ENCODE peak calls at places on chromosomes 3 and 15, in eight cellular contexts. L is mesendoderm; R is lower lobe of right lung; A is nucleus accumbens; O is head of caudate nucleus; B is C1 segment of cervical spinal cord; E is activated T-helper 9 cell treated with anti-CD3 and anti-CD28 coated beads, Interleukin-2, amount 50 U/mL, for 16 hours; S is NCI-H1105. V is an unnamed sample.
A peak's percentile ranks its signal among the peaks of the same experiment; 100 is the strongest.

GRCh38 chr3:141368925-141369794 is 856 bp downstream of the ZBTB38 start:
- DNase-seq in L (no peak), R (no peak), A (no peak), O (no peak), B (no peak), E (no peak), S (no peak), V (no peak)

GRCh38 chr15:85642693-85643058 is 152.0 kb downstream of the KLHL25 start:
- DNase-seq in L (no peak), R (no peak), A (no peak), O (no peak), B (no peak), E (no peak), S (no peak), V (no peak)

GRCh38 chr3:37308247-37308646 is 133.9 kb upstream of the LRRFIP2 start:
- DNase-seq in L (peak; percentile 29), R (no peak), A (no peak), O (no peak), B (no peak), E (no peak), S (no peak), V (peak; percentile 49)

GRCh38 chr15:32803631-32804030 is 85.8 kb downstream of the GREM1 start:
- DNase-seq in L (no peak), R (no peak), A (no peak), O (no peak), B (no peak), E (no peak), S (no peak), V (no peak)

GRCh38 chr3:138323971-138324370 is 5.7 kb downstream of the NME9 start:
- DNase-seq in L (no peak), R (no peak), A (no peak), O (no peak), B (no peak), E (no peak), S (no peak), V (no peak)

GRCh38 chr15:90482124-90483011 is 47.4 kb upstream of the CRTC3 start:
- DNase-seq in L (peak; percentile 59), R (no peak), A (peak; percentile 24), O (peak; percentile 87), B (no peak), E (peak; percentile 7), S (no peak), V (peak; percentile 50)

GRCh38 chr3:172257638-172258400 is 190.4 kb downstream of the GHSR start:
- DNase-seq in L (no peak), R (no peak), A (no peak), O (no peak), B (no peak), E (no peak), S (no peak), V (no peak)

GRCh38 chr15:99411234-99411633 is 154.6 kb upstream of the MEF2A start:
- DNase-seq in L (no peak), R (no peak), A (no peak), O (no peak), B (no peak), E (no peak), S (no peak), V (no peak)

GRCh38 chr3:16474920-16475319 is 38.6 kb downstream of the RFTN1 start:
- DNase-seq in L (no peak), R (no peak), A (no peak), O (no peak), B (no peak), E (no peak), S (no peak), V (no peak)

GRCh38 chr15:39787479-39787878 is 4.8 kb upstream of the FSIP1 start:
- DNase-seq in L (peak; percentile 73), R (no peak), A (no peak), O (no peak), B (no peak), E (no peak), S (no peak), V (no peak)

GRCh38 chr15:89088605-89089315 is 504 bp downstream of the ABHD2 start:
- DNase-seq in L (no peak), R (peak; percentile 62), A (no peak), O (no peak), B (peak; percentile 24), E (no peak), S (no peak), V (peak; percentile 13)

V was measured in CD4-positive, CD25-positive, alpha-beta regulatory T cell.